ENCODE peak calls at places on chromosomes 11 and 22, in seven cellular contexts. R is omental fat pad, I is adrenal gland, G is upper lobe of right lung, Y is GM23338, L is cardiac fibroblast, D is coronary artery. B is an unnamed sample.
A peak's percentile ranks its signal among the peaks of the same experiment; 100 is the strongest.

GRCh38 chr11:67274768-67275605 is 8.7 kb downstream of the GRK2 start:
- DNase-seq in R (no peak), I (peak; percentile 89), G (peak; percentile 69), Y (no peak), L (no peak), D (no peak), B (peak; percentile 15)

GRCh38 chr11:108938604-108939003 is 273.7 kb downstream of the DDX10 start:
- DNase-seq in R (no peak), I (no peak), G (no peak), Y (no peak), L (peak; percentile 47), D (no peak), B (no peak)

GRCh38 chr22:48889209-48889830 is 938.4 kb downstream of the BRD1 start:
- DNase-seq in R (no peak), I (no peak), G (peak; percentile 23), Y (no peak), L (no peak), D (peak; percentile 58), B (no peak)

GRCh38 chr11:65867284-65868071 is 5.1 kb downstream of the EFEMP2 start:
- DNase-seq in R (no peak), I (peak; percentile 6), G (no peak), Y (peak; percentile 72), L (no peak), D (no peak), B (peak; percentile 61)

GRCh38 chr11:76382209-76382608 is 1.1 kb downstream of the GVQW3 start:
- DNase-seq in R (no peak), I (no peak), G (no peak), Y (peak; percentile 27), L (no peak), D (no peak), B (no peak)

GRCh38 chr22:35399114-35399677 is 744 bp upstream of the MCM5 start:
- DNase-seq in R (no peak), I (no peak), G (no peak), Y (peak; percentile 52), L (no peak), D (no peak), B (no peak)

GRCh38 chr11:10902301-10902700 is 44.4 kb upstream of the ZBED5 start:
- DNase-seq in R (no peak), I (no peak), G (no peak), Y (no peak), L (no peak), D (no peak), B (no peak)

GRCh38 chr11:27081056-27081455 is 40.4 kb downstream of the BBOX1 start:
- DNase-seq in R (no peak), I (no peak), G (no peak), Y (no peak), L (peak; percentile 55), D (no peak), B (no peak)

GRCh38 chr22:33240901-33241300 is 182.7 kb upstream of the SYN3 start:
- DNase-seq in R (no peak), I (no peak), G (no peak), Y (no peak), L (no peak), D (no peak), B (no peak)

GRCh38 chr11:125110996-125111340 is 458 bp downstream of the TMEM218 start:
- DNase-seq in R (no peak), I (no peak), G (no peak), Y (peak; percentile 38), L (no peak), D (no peak), B (peak; percentile 19)

GRCh38 chr11:130413383-130414106 is 14.9 kb downstream of the ADAMTS8 start:
- DNase-seq in R (no peak), I (peak; percentile 62), G (no peak), Y (no peak), L (peak; percentile 91), D (no peak), B (no peak)

GRCh38 chr11:88174627-88175003 is 628 bp downstream of the RAB38 start:
- DNase-seq in R (peak; percentile 53), I (peak; percentile 91), G (peak; percentile 88), Y (peak; percentile 56), L (peak; percentile 93), D (peak; percentile 89), B (peak; percentile 50)

GRCh38 chr11:69948256-69949141 is 129.3 kb upstream of the FGF3 start:
- DNase-seq in R (no peak), I (peak; percentile 32), G (peak; percentile 62), Y (peak; percentile 55), L (peak; percentile 47), D (no peak), B (no peak)

GRCh38 chr11:112157274-112157766 is 6.6 kb downstream of the IL18 start:
- DNase-seq in R (no peak), I (peak; percentile 44), G (no peak), Y (no peak), L (peak; percentile 99), D (no peak), B (no peak)

GRCh38 chr11:3824714-3825472 is 15.9 kb downstream of the RHOG start:
- DNase-seq in R (peak; percentile 55), I (no peak), G (peak; percentile 81), Y (peak; percentile 96), L (peak; percentile 56), D (no peak), B (peak; percentile 52)

GRCh38 chr22:42711895-42712837 is 8.5 kb downstream of the A4GALT start:
- DNase-seq in R (no peak), I (peak; percentile 77), G (no peak), Y (no peak), L (no peak), D (no peak), B (no peak)
- TF ChIP-seq CTCF in R (no peak), I (no peak), G (no peak), Y (no peak), L (no peak), D (no peak), B (no peak)

GRCh38 chr11:30579776-30580175 is 6.4 kb downstream of the MPPED2 start:
- DNase-seq in R (no peak), I (no peak), G (no peak), Y (no peak), L (no peak), D (no peak), B (no peak)
- TF ChIP-seq CTCF in R (no peak), I (no peak), G (no peak), Y (no peak), L (no peak), D (no peak), B (no peak)

GRCh38 chr22:40680819-40681183 is 1.5 kb downstream of the MCHR1 start:
- DNase-seq in R (no peak), I (no peak), G (no peak), Y (no peak), L (no peak), D (no peak), B (no peak)

GRCh38 chr22:40678493-40679248 is 613 bp upstream of the MCHR1 start:
- DNase-seq in R (no peak), I (no peak), G (no peak), Y (no peak), L (no peak), D (no peak), B (no peak)

GRCh38 chr22:40681451-40681850 is 2.2 kb downstream of the MCHR1 start:
- DNase-seq in R (no peak), I (no peak), G (no peak), Y (no peak), L (no peak), D (no peak), B (no peak)

GRCh38 chr22:40679249-40679963 is at the start of gene MCHR1:
- DNase-seq in R (no peak), I (no peak), G (no peak), Y (no peak), L (no peak), D (no peak), B (peak; percentile 32)

DNA sequence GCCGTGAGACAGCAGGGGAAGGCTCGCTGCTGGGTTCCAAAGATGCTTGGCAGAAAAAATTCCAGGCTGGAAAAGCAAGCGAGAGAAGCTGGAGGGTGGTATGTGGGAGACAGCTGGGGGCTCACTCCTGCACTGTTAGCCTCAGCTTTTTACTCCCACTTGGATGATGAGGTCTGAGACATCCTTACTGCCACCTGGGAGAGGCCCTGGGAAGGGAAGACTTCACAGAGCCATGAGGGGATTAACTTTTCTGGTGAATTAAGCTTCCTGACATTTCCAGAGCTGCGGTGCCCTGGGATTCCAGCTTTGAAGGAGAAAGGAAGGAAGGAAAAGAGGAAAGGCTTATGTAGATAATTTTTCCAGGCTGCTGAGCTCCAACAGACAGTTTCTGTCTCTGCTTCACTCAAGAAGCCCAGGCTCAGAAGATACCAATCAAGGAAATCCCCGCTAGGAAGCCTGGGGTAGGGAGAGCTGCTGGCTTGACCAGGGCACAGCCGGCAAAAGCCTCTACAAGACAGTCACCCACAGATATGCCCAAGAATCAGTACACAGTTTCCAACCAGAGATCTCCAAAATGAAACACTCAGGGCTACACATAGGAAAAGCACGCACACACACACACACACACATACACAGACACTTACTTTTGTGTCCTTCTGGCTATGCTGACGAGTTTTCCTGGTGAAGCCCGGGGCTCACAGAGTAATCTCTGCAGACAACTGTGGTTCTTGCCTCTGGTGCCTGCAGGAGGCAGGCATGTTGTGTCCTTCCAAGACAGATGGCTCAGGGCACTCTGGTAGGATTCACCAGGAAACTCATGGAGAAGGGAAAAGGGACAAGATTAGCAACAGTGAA is 907 bp downstream of the MCHR1 start:
- DNase-seq in R (no peak), I (no peak), G (no peak), Y (peak; percentile 31), L (peak; percentile 20), D (no peak), B (no peak)
- TF ChIP-seq CTCF in R (no peak), I (no peak), G (no peak), Y (peak; percentile 55), L (no peak), D (no peak), B (no peak)

GRCh38 chr22:26170112-26170492 is 840 bp downstream of the SEZ6L start:
- DNase-seq in R (no peak), I (no peak), G (no peak), Y (peak; percentile 27), L (no peak), D (no peak), B (peak; percentile 4)

GRCh38 chr22:26172389-26172990 is 3.2 kb downstream of the SEZ6L start:
- DNase-seq in R (no peak), I (peak; percentile 56), G (no peak), Y (peak; percentile 87), L (peak; percentile 27), D (no peak), B (peak; percentile 71)

GRCh38 chr22:26170795-26171194 is 1.5 kb downstream of the SEZ6L start:
- DNase-seq in R (no peak), I (no peak), G (no peak), Y (peak; percentile 85), L (no peak), D (no peak), B (peak; percentile 88)

GRCh38 chr22:26169312-26170111 is at the start of gene SEZ6L:
- DNase-seq in R (no peak), I (no peak), G (peak; percentile 65), Y (peak; percentile 79), L (no peak), D (no peak), B (peak; percentile 77)

GRCh38 chr22:26174280-26174679 is 5.0 kb downstream of the SEZ6L start:
- DNase-seq in R (no peak), I (peak; percentile 25), G (no peak), Y (peak; percentile 90), L (no peak), D (no peak), B (peak; percentile 31)
- TF ChIP-seq CTCF in R (no peak), I (peak; percentile 50), G (no peak), Y (peak; percentile 78), L (no peak), D (no peak), B (peak; percentile 31)